ENCODE peak calls at places on chromosomes 5 and 9, in ten cellular contexts. W is upper lobe of right lung, H is dorsolateral prefrontal cortex, S is gastrocnemius medialis, Y is skeletal muscle cell, V is adipocyte, R is AG04449, J is A549, I is SJCRH30, G is NT2/D1. B is an unnamed sample.

GRCh38 chr5:2130361-2130760 is 247.6 kb upstream of the IRX4 start:
- DNase-seq in G (no peak), H (no peak), S (no peak), V (no peak), I (no peak), W (no peak), R (no peak), J (no peak), Y (no peak), B (no peak)

GRCh38 chr5:36150676-36151433 is 832 bp downstream of the LMBRD2 start:
- DNase-seq in W (no peak), R (no peak), V (peak; percentile 78), J (peak; percentile 21), Y (peak; percentile 1), S (no peak), I (peak; percentile 77), G (peak; percentile 23), H (no peak), B (no peak)

GRCh38 chr5:78803386-78803785 is 154.8 kb upstream of the LHFPL2 start:
- DNase-seq in W (peak; percentile 65), S (peak; percentile 16), G (no peak), R (no peak), Y (peak; percentile 40), H (no peak), J (no peak), I (no peak), V (no peak), B (no peak)

GRCh38 chr5:54217826-54218503 is 92.4 kb downstream of the ARL15 start:
- DNase-seq in H (no peak), G (peak; percentile 59), V (peak; percentile 88), W (no peak), Y (peak; percentile 36), I (peak; percentile 28), J (peak; percentile 30), R (peak; percentile 37), S (no peak), B (no peak)

GRCh38 chr5:133240425-133241091 is 188.7 kb downstream of the HSPA4 start:
- DNase-seq in S (peak; percentile 52), G (no peak), J (peak; percentile 95), I (peak; percentile 75), H (peak; percentile 58), V (peak; percentile 75), Y (peak; percentile 75), R (peak; percentile 66), W (no peak), B (no peak)

GRCh38 chr5:104800440-104801048 is 1238.0 kb upstream of the NUDT12 start:
- DNase-seq in S (no peak), W (no peak), R (no peak), Y (no peak), G (no peak), H (no peak), J (no peak), I (peak; percentile 3), V (no peak), B (no peak)

GRCh38 chr5:54251981-54252380 is 58.4 kb downstream of the ARL15 start:
- DNase-seq in J (no peak), W (no peak), Y (no peak), I (no peak), S (no peak), G (no peak), V (no peak), H (no peak), R (no peak), B (no peak)

GRCh38 chr9:95508242-95508967 is 8.4 kb downstream of the PTCH1 start:
- DNase-seq in J (no peak), R (no peak), G (no peak), Y (no peak), H (no peak), S (no peak), I (peak; percentile 43), V (no peak), W (peak; percentile 73), B (no peak)

GRCh38 chr9:20290287-20290686 is 332.0 kb downstream of the MLLT3 start:
- DNase-seq in V (no peak), G (no peak), W (no peak), H (no peak), I (no peak), S (no peak), R (no peak), Y (no peak), J (no peak), B (no peak)

DNA sequence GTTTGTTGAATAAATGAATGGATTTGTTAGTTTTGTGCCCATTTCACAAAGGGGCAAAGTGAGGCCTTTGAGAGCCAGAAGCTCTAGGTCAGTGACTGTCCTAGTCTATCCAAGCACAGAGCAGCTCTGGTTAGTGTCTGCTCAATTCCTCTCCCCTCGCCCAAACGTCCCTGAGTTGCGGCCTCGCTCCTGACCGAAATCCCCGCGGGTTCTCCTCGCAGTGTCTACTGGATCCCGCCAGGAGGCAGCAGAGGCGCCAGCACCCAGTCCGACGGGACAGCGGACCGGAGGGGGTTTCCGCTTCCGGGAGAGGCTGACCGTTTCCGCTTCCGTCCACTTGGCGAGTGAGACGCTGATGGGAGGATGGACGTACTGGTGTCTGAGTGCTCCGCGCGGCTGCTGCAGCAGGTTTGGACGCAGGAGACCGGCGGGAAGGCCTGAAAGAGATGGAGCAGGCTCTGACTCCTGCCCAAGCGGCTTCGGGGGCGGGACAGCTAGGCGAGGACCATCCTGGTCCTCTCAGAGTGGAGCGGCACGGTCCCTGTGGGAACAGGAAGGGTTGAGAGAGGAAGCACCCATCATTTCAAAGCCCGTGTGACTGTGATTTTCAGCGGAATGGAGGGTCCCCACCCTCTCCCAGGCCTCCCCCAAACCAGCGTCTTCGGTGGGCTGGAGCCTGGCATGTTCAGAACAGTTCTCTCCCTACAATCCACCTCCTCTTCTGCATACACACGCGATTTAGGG is at the start of gene RARS1:
- DNase-seq in H (peak; percentile 94), V (peak; percentile 98), Y (peak; percentile 80), G (peak; percentile 74), I (peak; percentile 94), J (peak; percentile 94), W (peak; percentile 96), R (peak; percentile 65), S (peak; percentile 84), B (peak; percentile 91)
- H3K4me3 ChIP-seq in H (peak within 1 kb of the TSS; percentile 96), V (peak within 1 kb of the TSS; percentile 100), Y (peak within 1 kb of the TSS; percentile 100), G (peak within 1 kb of the TSS; percentile 97), I (peak within 1 kb of the TSS; percentile 94), J (peak within 1 kb of the TSS; percentile 98), W (peak within 1 kb of the TSS; percentile 90), R (peak within 1 kb of the TSS; percentile 64), S (peak within 1 kb of the TSS; percentile 97), B (peak within 1 kb of the TSS; percentile 93)

GRCh38 chr9:128027166-128027539 is 40.0 kb downstream of the NAIF1 start:
- DNase-seq in I (no peak), W (no peak), G (no peak), S (no peak), J (no peak), V (no peak), Y (no peak), R (no peak), H (no peak), B (no peak)

GRCh38 chr9:128025756-128026155 is 41.4 kb downstream of the NAIF1 start:
- DNase-seq in R (no peak), W (no peak), H (no peak), Y (no peak), G (no peak), J (no peak), V (no peak), I (no peak), S (no peak), B (no peak)

GRCh38 chr9:128026255-128027165 is 40.6 kb downstream of the NAIF1 start:
- DNase-seq in H (no peak), V (no peak), W (no peak), R (no peak), J (no peak), I (no peak), G (no peak), Y (no peak), S (no peak), B (no peak)

GRCh38 chr9:128022886-128023285 is 42.1 kb upstream of the EEIG1 start:
- DNase-seq in H (no peak), V (no peak), Y (no peak), R (no peak), S (no peak), W (no peak), I (no peak), G (no peak), J (no peak), B (no peak)

GRCh38 chr9:128024761-128025308 is 42.3 kb downstream of the NAIF1 start:
- DNase-seq in V (no peak), R (no peak), J (no peak), H (no peak), Y (no peak), S (no peak), G (no peak), I (no peak), W (no peak), B (no peak)
- H3K4me3 ChIP-seq in V (no peak overlapping the region), R (no peak overlapping the region), J (no peak overlapping the region), H (no peak overlapping the region), Y (no peak overlapping the region), S (no peak overlapping the region), G (no peak overlapping the region), I (no peak overlapping the region), W (no peak overlapping the region), B (no peak overlapping the region)

GRCh38 chr5:71782771-71783770 is 64.0 kb downstream of the CARTPT start:
- DNase-seq in H (peak; percentile 90), W (peak; percentile 75), S (peak; percentile 24), G (peak; percentile 75), R (no peak), V (peak; percentile 96), J (peak; percentile 41), Y (peak; percentile 45), I (peak; percentile 79), B (peak; percentile 79)
- H3K4me3 ChIP-seq in H (peak overlapping the region; percentile 45), W (peak overlapping the region; percentile 17), S (peak overlapping the region; percentile 35), G (no peak overlapping the region), R (no peak overlapping the region), V (peak overlapping the region; percentile 64), J (peak overlapping the region; percentile 18), Y (no peak overlapping the region), I (peak overlapping the region; percentile 57), B (peak overlapping the region; percentile 40)

DNA sequence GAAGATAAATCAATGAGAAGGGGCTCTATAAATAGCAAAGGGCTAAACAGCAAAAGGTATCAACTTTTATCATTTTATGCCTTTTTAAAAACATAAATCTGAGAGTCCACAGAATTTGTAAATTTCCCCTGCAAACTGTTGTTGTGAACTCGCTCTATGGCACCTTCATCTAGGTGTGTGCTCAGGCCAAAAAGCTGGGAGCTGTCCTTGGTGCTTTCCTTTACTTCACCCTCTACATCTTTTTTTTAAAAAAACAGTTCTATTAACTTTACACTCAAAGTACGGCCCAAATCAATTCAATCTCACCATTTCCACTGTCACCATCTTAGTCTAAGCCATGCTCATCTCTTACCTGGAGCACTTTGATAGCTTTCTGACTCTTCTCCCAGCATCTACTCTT is 108.2 kb upstream of the GPR151 start:
- DNase-seq in V (no peak), G (no peak), S (no peak), I (no peak), W (no peak), H (no peak), J (no peak), R (no peak), Y (no peak), B (no peak)
- H3K4me3 ChIP-seq in V (no peak overlapping the region), G (no peak overlapping the region), S (no peak overlapping the region), I (no peak overlapping the region), W (no peak overlapping the region), H (no peak overlapping the region), J (no peak overlapping the region), R (no peak overlapping the region), Y (no peak overlapping the region), B (no peak overlapping the region)

GRCh38 chr9:35908484-35909125 is 685 bp upstream of the SPAAR start:
- DNase-seq in Y (no peak), I (peak; percentile 36), G (no peak), J (no peak), R (no peak), W (no peak), V (no peak), S (no peak), H (no peak), B (no peak)
- H3K4me3 ChIP-seq in Y (no peak overlapping the region), I (peak overlapping the region; percentile 16), G (peak overlapping the region; percentile 6), J (peak overlapping the region; percentile 12), R (no peak overlapping the region), W (peak overlapping the region; percentile 32), V (peak overlapping the region; percentile 79), S (peak overlapping the region; percentile 37), H (no peak overlapping the region), B (peak overlapping the region; percentile 62)

B was measured in breast epithelium.